ENCODE peak calls at places on chromosomes 6 and 20, in four cellular contexts. O, A, Z and Q are unnamed samples.

GRCh38 chr6:161228911-161229591 is 44.8 kb downstream of the AGPAT4 start:
- DNase-seq in A (peak; percentile 65), O (no peak), Z (peak; percentile 90), Q (peak; percentile 61)

GRCh38 chr6:137873273-137873762 is 6.3 kb downstream of the TNFAIP3 start:
- DNase-seq in A (peak; percentile 60), Z (peak; percentile 90), O (peak; percentile 86), Q (peak; percentile 50)

GRCh38 chr20:8943638-8944037 is 125.2 kb upstream of the PLCB4 start:
- DNase-seq in A (no peak), Z (no peak), O (no peak), Q (no peak)

GRCh38 chr6:96436398-96436797 is 85.2 kb upstream of the UFL1 start:
- DNase-seq in Z (no peak), A (no peak), O (no peak), Q (no peak)

GRCh38 chr20:48948612-48949011 is 27.1 kb downstream of the ARFGEF2 start:
- DNase-seq in A (no peak), O (no peak), Z (no peak), Q (no peak)

GRCh38 chr20:33038243-33038642 is 6.8 kb downstream of the BPIFB6 start:
- DNase-seq in A (no peak), Z (no peak), O (no peak), Q (no peak)

GRCh38 chr6:6749791-6750434 is 161.4 kb downstream of the LY86 start:
- DNase-seq in Z (peak; percentile 74), A (peak; percentile 82), O (peak; percentile 72), Q (peak; percentile 87)

GRCh38 chr20:25408890-25409289 is 1.4 kb downstream of the GINS1 start:
- DNase-seq in A (no peak), Z (no peak), O (no peak), Q (no peak)

GRCh38 chr6:21109421-21110178 is 484.0 kb upstream of the SOX4 start:
- DNase-seq in A (no peak), O (no peak), Z (peak; percentile 77), Q (peak; percentile 73)

GRCh38 chr20:63072231-63072791 is 65.5 kb upstream of the BHLHE23 start:
- DNase-seq in Z (no peak), O (no peak), A (no peak), Q (no peak)

GRCh38 chr6:143027058-143027457 is 33.6 kb upstream of the AIG1 start:
- DNase-seq in O (peak; percentile 32), Z (peak; percentile 1), A (no peak), Q (no peak)

GRCh38 chr6:87012035-87012434 is 74.7 kb downstream of the HTR1E start:
- DNase-seq in O (no peak), A (no peak), Z (no peak), Q (no peak)

GRCh38 chr6:90083891-90084290 is 189.6 kb downstream of the GJA10 start:
- DNase-seq in A (no peak), O (no peak), Z (no peak), Q (no peak)

GRCh38 chr20:52943185-52943841 is 28.8 kb upstream of the TSHZ2 start:
- DNase-seq in Z (peak; percentile 49), O (no peak), A (no peak), Q (no peak)

GRCh38 chr20:64049060-64049886 is at the start of gene SOX18:
- DNase-seq in Z (no peak), A (no peak), O (no peak), Q (no peak)

GRCh38 chr6:56752009-56752408 is 109.3 kb upstream of the DST start:
- DNase-seq in Z (peak; percentile 70), O (no peak), A (no peak), Q (no peak)

GRCh38 chr6:53894086-53894485 is 99.3 kb downstream of the LRRC1 start:
- DNase-seq in A (peak; percentile 6), Z (peak; percentile 51), O (peak; percentile 18), Q (no peak)

GRCh38 chr20:5719861-5720401 is 30.3 kb upstream of the SHLD1 start:
- DNase-seq in Z (no peak), A (no peak), O (no peak), Q (no peak)

GRCh38 chr20:48823960-48824497 is 3.8 kb downstream of the PREX1 start:
- DNase-seq in A (no peak), Z (peak; percentile 87), O (no peak), Q (no peak)

GRCh38 chr6:37170273-37171140 is 555 bp downstream of the PIM1 start:
- DNase-seq in O (peak; percentile 59), Z (peak; percentile 42), A (no peak), Q (no peak)

GRCh38 chr20:53124803-53125202 is 152.6 kb downstream of the TSHZ2 start:
- DNase-seq in Z (no peak), A (no peak), O (no peak), Q (no peak)

GRCh38 chr20:11375966-11376365 is 541.7 kb upstream of the BTBD3 start:
- DNase-seq in O (no peak), Z (no peak), A (no peak), Q (no peak)

GRCh38 chr6:44667668-44668390 is 280.3 kb downstream of the CDC5L start:
- DNase-seq in Z (no peak), A (no peak), O (peak; percentile 41), Q (no peak)

GRCh38 chr20:21508230-21509078 is 5.4 kb downstream of the NKX2-2 start:
- DNase-seq in Z (no peak), O (no peak), A (no peak), Q (no peak)

GRCh38 chr20:47429409-47429808 is 72.3 kb upstream of the NCOA3 start:
- DNase-seq in A (no peak), Z (peak; percentile 23), O (no peak), Q (no peak)

GRCh38 chr20:4811661-4812181 is 90.0 kb downstream of the PRND start:
- DNase-seq in O (peak; percentile 68), A (no peak), Z (no peak), Q (no peak)

GRCh38 chr20:51378171-51378928 is 164.2 kb downstream of the NFATC2 start:
- DNase-seq in O (no peak), A (no peak), Z (no peak), Q (no peak)

GRCh38 chr6:157221049-157221816 is 102.1 kb downstream of the TMEM242 start:
- DNase-seq in Z (peak; percentile 70), A (peak; percentile 42), O (peak; percentile 92), Q (no peak)

GRCh38 chr6:157221817-157222175 is 101.5 kb downstream of the TMEM242 start:
- DNase-seq in Z (no peak), O (no peak), A (no peak), Q (no peak)

GRCh38 chr6:157219201-157220200 is 103.8 kb downstream of the TMEM242 start:
- DNase-seq in O (no peak), A (no peak), Z (peak; percentile 27), Q (no peak)

GRCh38 chr6:157218371-157219198 is 104.7 kb downstream of the TMEM242 start:
- DNase-seq in O (no peak), A (no peak), Z (no peak), Q (no peak)

DNA sequence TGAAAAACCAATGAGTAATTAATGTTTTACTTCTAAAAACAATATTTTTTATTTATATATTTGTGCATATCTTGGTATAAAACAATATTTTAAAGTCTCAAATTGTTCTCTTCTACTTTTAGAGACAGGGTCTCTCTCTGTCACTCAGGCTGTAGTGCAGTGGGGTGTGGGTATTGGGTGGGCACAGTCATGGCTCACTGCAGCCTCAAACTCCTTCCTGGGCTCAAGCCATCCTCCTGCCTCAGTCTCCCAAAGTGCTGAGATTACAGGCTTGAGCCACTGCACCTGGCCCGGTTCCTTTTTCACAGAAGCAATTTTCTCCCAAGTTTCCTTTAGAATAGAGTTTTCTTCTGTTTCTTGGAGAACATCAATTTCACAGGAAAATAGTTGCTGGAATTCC is 102.8 kb downstream of the TMEM242 start:
- DNase-seq in Z (no peak), O (no peak), A (no peak), Q (no peak)
- H3K4me3 ChIP-seq in Z (peak overlapping the region; percentile 62), O (peak overlapping the region; percentile 52), A (peak overlapping the region; percentile 61), Q (peak overlapping the region; percentile 22)

GRCh38 chr20:17698419-17698818 is 1.3 kb upstream of the BANF2 start:
- DNase-seq in Z (no peak), A (no peak), O (no peak), Q (no peak)
- TF ChIP-seq CTCF in Z (no peak), A (no peak), O (no peak), Q (no peak)

GRCh38 chr6:38599261-38599660 is 40.5 kb downstream of the BTBD9 start:
- DNase-seq in O (no peak), Z (no peak), A (no peak), Q (no peak)
- H3K4me3 ChIP-seq in O (no peak overlapping the region), Z (no peak overlapping the region), A (no peak overlapping the region), Q (no peak overlapping the region)

GRCh38 chr6:99471638-99472037 is 43.6 kb downstream of the USP45 start:
- DNase-seq in Z (no peak), A (no peak), O (no peak), Q (no peak)

DNA sequence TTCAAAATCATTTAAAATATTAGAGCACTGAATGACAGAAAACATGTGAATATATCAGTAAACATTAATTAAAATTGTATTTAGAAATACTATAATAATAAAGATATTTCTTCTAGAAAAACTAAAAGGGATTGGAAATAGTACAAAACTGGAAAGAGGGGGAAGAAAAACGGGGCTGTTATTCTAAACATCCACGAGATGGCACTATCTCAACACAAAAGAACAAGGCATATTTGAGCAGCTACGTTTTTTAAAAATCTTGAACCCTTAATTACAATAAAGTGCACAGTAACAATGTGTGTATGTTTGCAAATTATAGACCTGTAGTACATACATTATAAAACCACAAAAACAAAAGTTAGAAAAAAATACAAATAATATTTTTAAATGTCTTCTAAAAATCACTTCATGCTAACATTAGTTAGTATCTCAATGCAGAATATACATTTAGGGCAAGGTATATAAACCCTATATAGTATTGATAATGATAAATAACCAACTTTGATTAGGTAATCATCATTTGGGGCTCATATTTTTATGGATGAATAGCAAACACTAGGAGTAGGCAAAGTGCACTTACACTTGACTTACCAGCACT is 42.5 kb upstream of the PNISR start:
- DNase-seq in O (no peak), A (no peak), Z (peak; percentile 26), Q (peak; percentile 6)
- TF ChIP-seq CTCF in O (peak; percentile 62), A (peak; percentile 73), Z (peak; percentile 78), Q (peak; percentile 52)

DNA sequence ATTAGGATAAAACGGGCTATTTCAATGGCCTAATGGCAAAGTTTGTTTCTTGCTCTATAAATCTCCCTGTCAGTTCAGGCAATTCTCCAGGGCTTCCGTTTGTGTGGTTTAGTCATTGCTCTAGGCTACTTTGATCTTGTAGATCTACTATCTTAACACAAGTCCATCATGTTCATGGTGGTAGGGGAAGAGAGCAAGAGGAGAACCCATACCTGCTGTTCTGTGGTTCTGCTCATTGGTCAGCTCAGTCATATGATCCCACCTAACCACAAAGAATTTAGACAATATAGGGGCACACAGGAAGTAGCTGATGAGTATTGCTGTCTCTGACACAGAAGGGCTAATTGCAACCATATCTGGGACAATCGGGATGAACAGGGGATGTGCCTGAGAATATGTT is 4.9 kb upstream of the DEK start:
- DNase-seq in O (no peak), A (no peak), Z (peak; percentile 66), Q (peak; percentile 74)
- H3K4me3 ChIP-seq in O (no peak overlapping the region), A (no peak overlapping the region), Z (no peak overlapping the region), Q (no peak overlapping the region)